ENCODE peak calls at places on chromosome 19, in six cellular contexts. A is thoracic aorta; F is pancreas; R is MCF 10A; V is stimulated activated CD8-positive, alpha-beta memory T cell treated with anti-CD3 and anti-CD28 coated beads, Interleukin-7, amount 100 ng/mL, for 24 hours; D is left lung. N is an unnamed sample.

GRCh38 chr19:3733549-3734309 is 25.5 kb downstream of the TJP3 start:
- DNase-seq in A (no peak), F (no peak), R (no peak), V (no peak), D (peak), N (no peak)

GRCh38 chr19:54478677-54479266 is 5.7 kb upstream of the CDC42EP5 start:
- DNase-seq in A (no peak), F (no peak), R (peak), V (no peak), D (no peak), N (no peak)

GRCh38 chr19:53132231-53132991 is at the start of gene ZNF415:
- DNase-seq in A (peak), F (peak), R (no peak), V (peak), D (peak), N (no peak)

GRCh38 chr19:50205681-50206138 is 2.3 kb downstream of the MYH14 start:
- DNase-seq in A (no peak), F (peak), R (no peak), V (no peak), D (peak), N (no peak)

GRCh38 chr19:4361152-4362037 is 18.0 kb downstream of the MPND start:
- DNase-seq in A (no peak), F (no peak), R (no peak), V (no peak), D (peak), N (no peak)

GRCh38 chr19:39996218-39996810 is 546 bp upstream of the ZNF546 start:
- DNase-seq in A (no peak), F (no peak), R (no peak), V (no peak), D (no peak), N (no peak)

GRCh38 chr19:5118026-5118425 is 149.1 kb downstream of the KDM4B start:
- DNase-seq in A (no peak), F (no peak), R (no peak), V (no peak), D (no peak), N (no peak)

GRCh38 chr19:49222528-49222927 is 64.9 kb downstream of the TRPM4 start:
- DNase-seq in A (no peak), F (no peak), R (no peak), V (no peak), D (no peak), N (no peak)

GRCh38 chr19:52992109-52993004 is 21.4 kb upstream of the ERVV-1 start:
- DNase-seq in A (no peak), F (peak), R (no peak), V (no peak), D (peak), N (no peak)

GRCh38 chr19:11479470-11480080 is 1.3 kb downstream of the ELAVL3 start:
- DNase-seq in A (no peak), F (peak), R (no peak), V (no peak), D (peak), N (peak)

GRCh38 chr19:53868892-53869804 is 1.5 kb downstream of the MYADM start:
- DNase-seq in A (peak), F (peak), R (peak), V (peak), D (peak), N (peak)

GRCh38 chr19:647566-648284 is 8.0 kb downstream of the FGF22 start:
- DNase-seq in A (no peak), F (no peak), R (no peak), V (no peak), D (no peak), N (no peak)

GRCh38 chr19:18057557-18057956 is 29.2 kb downstream of the IL12RB1 start:
- DNase-seq in A (no peak), F (peak), R (no peak), V (no peak), D (no peak), N (no peak)

GRCh38 chr19:29873801-29874575 is 62.2 kb downstream of the CCNE1 start:
- DNase-seq in A (no peak), F (no peak), R (no peak), V (no peak), D (no peak), N (no peak)

GRCh38 chr19:32870981-32871451 is 1.4 kb upstream of the SLC7A9 start:
- DNase-seq in A (no peak), F (no peak), R (no peak), V (no peak), D (no peak), N (no peak)

GRCh38 chr19:2231621-2232221 is 4.4 kb downstream of the PLEKHJ1 start:
- DNase-seq in A (no peak), F (no peak), R (no peak), V (no peak), D (no peak), N (no peak)

GRCh38 chr19:29622191-29623070 is 16.3 kb downstream of the POP4 start:
- DNase-seq in A (no peak), F (no peak), R (no peak), V (no peak), D (no peak), N (no peak)

GRCh38 chr19:3765121-3765520 is 2.6 kb downstream of the MRPL54 start:
- DNase-seq in A (no peak), F (no peak), R (no peak), V (no peak), D (no peak), N (no peak)

GRCh38 chr19:43464089-43464775 is 1.2 kb downstream of the LYPD3 start:
- DNase-seq in A (peak), F (peak), R (no peak), V (peak), D (peak), N (no peak)

GRCh38 chr19:33403221-33403972 is 29.9 kb downstream of the CEBPG start:
- DNase-seq in A (no peak), F (peak), R (no peak), V (no peak), D (peak), N (no peak)

GRCh38 chr19:46225558-46226004 is 4.0 kb upstream of the IGFL1 start:
- DNase-seq in A (no peak), F (no peak), R (peak), V (no peak), D (no peak), N (no peak)

GRCh38 chr19:56942749-56943148 is 102.2 kb upstream of the PEG3 start:
- DNase-seq in A (no peak), F (peak), R (no peak), V (no peak), D (peak), N (peak)

GRCh38 chr19:54561840-54562239 is 11.8 kb upstream of the LILRA2 start:
- DNase-seq in A (no peak), F (no peak), R (no peak), V (no peak), D (no peak), N (no peak)

GRCh38 chr19:32041681-32042292 is 303.6 kb upstream of the ZNF507 start:
- DNase-seq in A (no peak), F (no peak), R (peak), V (peak), D (no peak), N (no peak)

GRCh38 chr19:11375143-11375948 is 880 bp downstream of the SWSAP1 start:
- DNase-seq in A (no peak), F (peak), R (no peak), V (no peak), D (peak), N (no peak)

GRCh38 chr19:40366697-40367561 is 18.4 kb downstream of the PLD3 start:
- DNase-seq in A (no peak), F (no peak), R (no peak), V (no peak), D (no peak), N (no peak)

GRCh38 chr19:55178781-55179569 is 1.1 kb downstream of the SYT5 start:
- DNase-seq in A (no peak), F (peak), R (no peak), V (peak), D (peak), N (peak)

GRCh38 chr19:45152504-45153338 is 8.1 kb downstream of the NKPD1 start:
- DNase-seq in A (no peak), F (peak), R (no peak), V (no peak), D (no peak), N (peak)

GRCh38 chr19:35470128-35470527 is 20.1 kb downstream of the KRTDAP start:
- DNase-seq in A (no peak), F (no peak), R (no peak), V (no peak), D (no peak), N (no peak)

GRCh38 chr19:38812841-38813320 is at the start of gene LGALS4:
- DNase-seq in A (no peak), F (peak), R (no peak), V (no peak), D (no peak), N (no peak)

N was measured in GM12892.